ENCODE peak calls at places on chromosomes 11 and 22, in seven cellular contexts. B is fibroblast of pulmonary artery; R is amniotic stem cell; G is mucosa of gallbladder; K is activated CD4-positive, alpha-beta T cell treated with anti-CD3 and anti-CD28 coated beads for 4 hours; I is colonic mucosa; N is COR-L47. Q is an unnamed sample.

GRCh38 chr22:49155809-49156580 is 671.7 kb downstream of the BRD1 start:
- DNase-seq in B (no peak), R (no peak), G (no peak), K (no peak), I (no peak), N (peak), Q (no peak)

GRCh38 chr11:59615132-59615636 is 390 bp downstream of the OSBP start:
- DNase-seq in B (no peak), R (no peak), G (peak), K (peak), I (peak), N (peak), Q (no peak)

GRCh38 chr22:37459211-37459610 is 27.0 kb downstream of the MFNG start:
- DNase-seq in B (peak), R (no peak), G (no peak), K (no peak), I (no peak), N (no peak), Q (no peak)

GRCh38 chr11:116505466-116506247 is 267.1 kb downstream of the BUD13 start:
- DNase-seq in B (no peak), R (no peak), G (no peak), K (no peak), I (no peak), N (peak), Q (no peak)

GRCh38 chr22:20418211-20418788 is 19.3 kb downstream of the SCARF2 start:
- DNase-seq in B (peak), R (peak), G (peak), K (peak), I (peak), N (peak), Q (peak)

GRCh38 chr11:10302744-10303557 is 1.9 kb upstream of the ADM start:
- DNase-seq in B (peak), R (no peak), G (peak), K (peak), I (peak), N (peak), Q (no peak)

GRCh38 chr11:135009125-135009524 is 597.1 kb upstream of the B3GAT1 start:
- DNase-seq in B (no peak), R (no peak), G (no peak), K (no peak), I (no peak), N (no peak), Q (no peak)

GRCh38 chr11:12079726-12080556 is 30.4 kb upstream of the MICAL2 start:
- DNase-seq in B (peak), R (peak), G (no peak), K (no peak), I (no peak), N (no peak), Q (peak)

GRCh38 chr22:38704568-38705234 is 1.0 kb upstream of the GTPBP1 start:
- DNase-seq in B (peak), R (no peak), G (no peak), K (no peak), I (no peak), N (no peak), Q (no peak)

GRCh38 chr11:279966-280761 is 2.0 kb downstream of the NLRP6 start:
- DNase-seq in B (peak), R (no peak), G (peak), K (peak), I (peak), N (no peak), Q (no peak)

GRCh38 chr11:126407682-126408288 is 52.3 kb downstream of the ST3GAL4 start:
- DNase-seq in B (no peak), R (no peak), G (no peak), K (no peak), I (no peak), N (no peak), Q (no peak)

GRCh38 chr11:125426818-125427528 is 69.1 kb downstream of the FEZ1 start:
- DNase-seq in B (no peak), R (no peak), G (no peak), K (no peak), I (no peak), N (no peak), Q (no peak)

Q was measured in AG09319.